ENCODE peak calls at places on chromosomes 12 and 14, in six cellular contexts. R is CD8-positive, alpha-beta memory T cell; X is CD4-positive, alpha-beta memory T cell; Q is CD8-positive, alpha-beta T cell; T is tibial nerve; H is adipocyte. D is an unnamed sample.

GRCh38 chr12:25364529-25365339 is 114.0 kb upstream of the KRAS start:
- DNase-seq in R (no peak), H (no peak), Q (no peak), X (no peak), T (no peak), D (no peak)

GRCh38 chr12:98838282-98838681 is 193.2 kb downstream of the APAF1 start:
- DNase-seq in X (no peak), Q (no peak), T (no peak), R (no peak), H (peak; percentile 51), D (peak; percentile 4)

GRCh38 chr12:84497819-84498218 is 414.8 kb downstream of the SLC6A15 start:
- DNase-seq in Q (no peak), R (no peak), T (no peak), X (no peak), H (peak; percentile 76), D (peak; percentile 30)

GRCh38 chr12:16165506-16165905 is 112.0 kb downstream of the SLC15A5 start:
- DNase-seq in X (no peak), H (peak; percentile 42), Q (no peak), T (peak; percentile 13), R (no peak), D (peak; percentile 75)

GRCh38 chr14:97517566-97518234 is 720.5 kb downstream of the VRK1 start:
- DNase-seq in R (no peak), Q (no peak), H (no peak), X (no peak), T (no peak), D (no peak)

GRCh38 chr14:58772061-58772604 is 134.4 kb downstream of the DACT1 start:
- DNase-seq in Q (no peak), R (no peak), T (no peak), H (no peak), X (no peak), D (no peak)

GRCh38 chr12:113802000-113802749 is 163.9 kb downstream of the RBM19 start:
- DNase-seq in X (no peak), R (no peak), Q (no peak), T (no peak), H (no peak), D (no peak)

GRCh38 chr12:89514751-89515150 is 9.8 kb downstream of the GALNT4 start:
- DNase-seq in Q (no peak), X (no peak), H (no peak), R (no peak), T (no peak), D (no peak)

GRCh38 chr14:101559250-101559623 is 2.1 kb upstream of the DIO3 start:
- DNase-seq in X (no peak), R (no peak), H (no peak), T (no peak), Q (no peak), D (no peak)

GRCh38 chr12:112309797-112310196 is 72.4 kb downstream of the HECTD4 start:
- DNase-seq in X (no peak), Q (no peak), H (peak; percentile 15), R (no peak), T (no peak), D (no peak)

GRCh38 chr14:98474900-98475299 is 797.1 kb downstream of the BCL11B start:
- DNase-seq in Q (no peak), T (no peak), X (no peak), H (no peak), R (no peak), D (no peak)

GRCh38 chr14:66231823-66232222 is 254.3 kb upstream of the CCDC196 start:
- DNase-seq in T (no peak), R (no peak), X (no peak), Q (no peak), H (no peak), D (no peak)
- H3K4me3 ChIP-seq in T (no peak overlapping the region), R (no peak overlapping the region), X (no peak overlapping the region), Q (no peak overlapping the region), H (no peak overlapping the region), D (no peak overlapping the region)

DNA sequence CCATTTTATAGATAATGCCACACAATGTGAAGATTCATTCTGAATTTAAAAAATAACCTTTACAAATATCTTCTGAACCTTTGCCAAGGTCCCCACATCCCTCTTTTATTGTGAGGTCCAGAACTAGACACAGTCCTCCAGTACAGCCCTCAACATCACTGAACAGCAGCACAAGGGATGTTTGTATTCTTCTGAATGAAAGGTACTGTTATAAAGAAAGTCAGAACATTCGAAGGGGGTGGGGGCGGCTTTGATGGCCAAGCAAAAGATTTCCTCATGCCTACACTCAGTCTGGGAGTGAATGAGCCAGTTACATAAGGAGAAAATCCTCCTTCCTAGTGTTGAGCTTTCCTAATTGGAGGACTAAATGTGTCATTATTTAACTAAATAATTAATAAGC is 77.3 kb downstream of the PPM1A start:
- DNase-seq in H (no peak), X (no peak), T (no peak), R (no peak), Q (no peak), D (no peak)
- H3K4me3 ChIP-seq in H (no peak overlapping the region), X (no peak overlapping the region), T (no peak overlapping the region), R (no peak overlapping the region), Q (no peak overlapping the region), D (no peak overlapping the region)

GRCh38 chr14:45790293-45790692 is 537.3 kb upstream of the MIS18BP1 start:
- DNase-seq in H (no peak), R (no peak), T (no peak), X (no peak), Q (no peak), D (no peak)
- H3K4me3 ChIP-seq in H (no peak overlapping the region), R (no peak overlapping the region), T (no peak overlapping the region), X (no peak overlapping the region), Q (no peak overlapping the region), D (no peak overlapping the region)

GRCh38 chr12:107493646-107494045 is 192.0 kb upstream of the PWP1 start:
- DNase-seq in X (no peak), T (no peak), Q (no peak), R (no peak), H (no peak), D (no peak)
- H3K4me3 ChIP-seq in X (no peak overlapping the region), T (no peak overlapping the region), Q (no peak overlapping the region), R (no peak overlapping the region), H (no peak overlapping the region), D (no peak overlapping the region)